ENCODE peak calls at places on chromosomes 16 and 17, in six cellular contexts. I is ascending aorta; P is SK-N-SH; Y is cardiac muscle cell; J is right cardiac atrium; B is CD8-positive, alpha-beta memory T cell. M is an unnamed sample.

GRCh38 chr16:66364117-66364958 is 2.2 kb upstream of the CDH5 start:
- DNase-seq in I (peak), P (no peak), Y (peak), J (peak), B (no peak), M (peak)

GRCh38 chr17:58918072-58918471 is 162.4 kb downstream of the PPM1E start:
- DNase-seq in I (no peak), P (no peak), Y (no peak), J (no peak), B (no peak), M (no peak)

GRCh38 chr16:54266363-54266955 is 20.1 kb downstream of the IRX3 start:
- DNase-seq in I (peak), P (no peak), Y (peak), J (no peak), B (no peak), M (no peak)

GRCh38 chr16:62478903-62479458 is 442.7 kb upstream of the CDH8 start:
- DNase-seq in I (no peak), P (no peak), Y (no peak), J (peak), B (no peak), M (no peak)

GRCh38 chr17:13222931-13223330 is 205.1 kb upstream of the ELAC2 start:
- DNase-seq in I (no peak), P (no peak), Y (no peak), J (no peak), B (no peak), M (no peak)

GRCh38 chr17:73168667-73169066 is 3.9 kb downstream of the SSTR2 start:
- DNase-seq in I (no peak), P (no peak), Y (no peak), J (no peak), B (no peak), M (no peak)

GRCh38 chr16:65377131-65377649 is 255.3 kb upstream of the CDH11 start:
- DNase-seq in I (no peak), P (no peak), Y (no peak), J (no peak), B (no peak), M (no peak)

GRCh38 chr17:2943971-2944370 is 119.4 kb downstream of the OR1D5 start:
- DNase-seq in I (no peak), P (no peak), Y (peak), J (no peak), B (no peak), M (no peak)

GRCh38 chr17:15301845-15302244 is 36.7 kb upstream of the PMP22 start:
- DNase-seq in I (no peak), P (no peak), Y (no peak), J (no peak), B (no peak), M (no peak)

GRCh38 chr16:26111900-26112299 is 420.1 kb downstream of the HS3ST4 start:
- DNase-seq in I (no peak), P (no peak), Y (no peak), J (no peak), B (no peak), M (peak)

GRCh38 chr17:2025220-2025621 is at the start of gene RTN4RL1:
- DNase-seq in I (peak), P (peak), Y (peak), J (peak), B (peak), M (peak)

GRCh38 chr16:26598061-26598460 is 468.7 kb upstream of the C16orf82 start:
- DNase-seq in I (no peak), P (no peak), Y (no peak), J (no peak), B (peak), M (no peak)

GRCh38 chr17:57943140-57943539 is 12.1 kb downstream of the CUEDC1 start:
- DNase-seq in I (no peak), P (no peak), Y (no peak), J (no peak), B (no peak), M (no peak)

GRCh38 chr17:74427048-74427762 is 4.7 kb upstream of the GPRC5C start:
- DNase-seq in I (no peak), P (no peak), Y (no peak), J (peak), B (no peak), M (no peak)

GRCh38 chr17:57980522-57980921 is 7.5 kb downstream of the VEZF1 start:
- DNase-seq in I (no peak), P (no peak), Y (no peak), J (no peak), B (no peak), M (no peak)

GRCh38 chr16:19929062-19929511 is 44.4 kb upstream of the GPRC5B start:
- DNase-seq in I (no peak), P (peak), Y (no peak), J (no peak), B (no peak), M (no peak)

GRCh38 chr16:68445458-68445857 is 2.9 kb downstream of the SMPD3 start:
- DNase-seq in I (no peak), P (peak), Y (peak), J (no peak), B (no peak), M (peak)

GRCh38 chr16:4385066-4385788 is 13.6 kb downstream of the VASN start:
- DNase-seq in I (peak), P (peak), Y (no peak), J (no peak), B (no peak), M (no peak)

GRCh38 chr17:35132816-35133550 is 9.1 kb downstream of the NLE1 start:
- DNase-seq in I (no peak), P (no peak), Y (no peak), J (no peak), B (no peak), M (no peak)

GRCh38 chr17:2068101-2068518 is 13.2 kb downstream of the HIC1 start:
- DNase-seq in I (no peak), P (no peak), Y (peak), J (peak), B (no peak), M (no peak)

GRCh38 chr16:1903845-1904820 is 14.1 kb downstream of the HS3ST6 start:
- DNase-seq in I (no peak), P (peak), Y (peak), J (no peak), B (no peak), M (peak)

GRCh38 chr17:78529871-78530670 is 47.1 kb downstream of the DNAH17 start:
- DNase-seq in I (no peak), P (peak), Y (no peak), J (peak), B (no peak), M (no peak)

GRCh38 chr17:51745993-51746392 is 412.5 kb downstream of the CA10 start:
- DNase-seq in I (no peak), P (peak), Y (no peak), J (no peak), B (no peak), M (no peak)

GRCh38 chr16:57191056-57191536 is 5.0 kb downstream of the RSPRY1 start:
- DNase-seq in I (no peak), P (no peak), Y (peak), J (no peak), B (no peak), M (no peak)
- H3K27ac ChIP-seq in I (no peak), P (no peak), Y (no peak), J (no peak), B (no peak), M (no peak)

GRCh38 chr17:79952915-79953314 is 82.8 kb downstream of the TBC1D16 start:
- DNase-seq in I (no peak), P (peak), Y (no peak), J (no peak), B (no peak), M (no peak)
- H3K27ac ChIP-seq in I (no peak), P (no peak), Y (no peak), J (no peak), B (no peak), M (no peak)

GRCh38 chr16:3149193-3149530 is 14.3 kb downstream of the ZNF213 start:
- DNase-seq in I (no peak), P (no peak), Y (no peak), J (peak), B (no peak), M (no peak)
- H3K27ac ChIP-seq in I (peak), P (no peak), Y (no peak), J (peak), B (peak), M (peak)

GRCh38 chr16:56998352-56998751 is 9.0 kb downstream of the NLRC5 start:
- DNase-seq in I (no peak), P (no peak), Y (no peak), J (no peak), B (no peak), M (no peak)

GRCh38 chr16:57000271-57001025 is 11.1 kb downstream of the NLRC5 start:
- DNase-seq in I (peak), P (no peak), Y (peak), J (peak), B (no peak), M (no peak)

GRCh38 chr16:57001026-57001669 is 11.8 kb downstream of the NLRC5 start:
- DNase-seq in I (no peak), P (no peak), Y (no peak), J (no peak), B (no peak), M (no peak)

GRCh38 chr16:56998861-56999260 is 9.5 kb downstream of the NLRC5 start:
- DNase-seq in I (no peak), P (no peak), Y (no peak), J (no peak), B (no peak), M (no peak)

DNA sequence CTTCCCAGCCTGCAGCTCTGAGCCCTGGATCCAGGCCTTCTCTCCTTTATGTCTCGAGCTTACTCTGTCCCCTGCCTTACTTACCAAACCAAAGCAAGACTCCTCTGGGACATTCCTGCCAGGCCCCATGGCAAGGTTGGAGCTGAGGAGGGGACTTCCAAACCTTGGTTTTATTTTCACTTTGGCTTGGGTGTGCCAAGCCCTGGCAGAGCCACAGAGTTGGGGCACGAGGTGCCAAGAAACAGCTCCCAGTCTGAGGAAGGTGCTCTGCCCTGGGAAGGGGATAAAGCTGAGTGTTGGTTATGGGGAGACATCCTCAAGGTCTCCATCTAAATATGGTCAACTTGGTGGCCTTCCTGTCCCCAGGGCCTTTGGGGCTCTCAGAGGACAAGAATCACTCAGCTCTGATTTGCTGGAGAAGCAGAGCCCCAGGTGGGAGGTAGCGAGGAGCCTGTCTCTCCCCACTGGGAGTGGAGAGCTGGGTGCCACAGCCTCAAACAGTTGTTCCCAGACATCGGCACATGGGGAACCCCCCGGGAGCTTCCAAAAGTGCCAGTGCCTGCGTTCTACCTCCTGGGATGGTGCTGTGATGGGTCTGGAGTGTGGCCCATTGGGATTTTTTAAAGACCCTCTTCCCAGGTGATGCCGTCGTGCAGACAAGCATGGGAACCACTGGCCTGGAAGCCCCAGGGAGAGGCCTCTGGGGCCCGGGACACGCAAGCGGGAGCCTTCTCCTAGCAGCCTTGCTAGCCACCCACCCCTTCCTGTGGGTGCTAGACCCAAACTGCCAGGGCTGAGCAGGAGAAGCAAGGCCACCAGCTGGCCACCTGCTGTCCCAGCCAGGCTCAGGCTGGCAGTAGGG is 10.3 kb downstream of the NLRC5 start:
- DNase-seq in I (no peak), P (no peak), Y (no peak), J (no peak), B (peak), M (no peak)
- H3K27ac ChIP-seq in I (peak), P (no peak), Y (no peak), J (peak), B (peak), M (no peak)

DNA sequence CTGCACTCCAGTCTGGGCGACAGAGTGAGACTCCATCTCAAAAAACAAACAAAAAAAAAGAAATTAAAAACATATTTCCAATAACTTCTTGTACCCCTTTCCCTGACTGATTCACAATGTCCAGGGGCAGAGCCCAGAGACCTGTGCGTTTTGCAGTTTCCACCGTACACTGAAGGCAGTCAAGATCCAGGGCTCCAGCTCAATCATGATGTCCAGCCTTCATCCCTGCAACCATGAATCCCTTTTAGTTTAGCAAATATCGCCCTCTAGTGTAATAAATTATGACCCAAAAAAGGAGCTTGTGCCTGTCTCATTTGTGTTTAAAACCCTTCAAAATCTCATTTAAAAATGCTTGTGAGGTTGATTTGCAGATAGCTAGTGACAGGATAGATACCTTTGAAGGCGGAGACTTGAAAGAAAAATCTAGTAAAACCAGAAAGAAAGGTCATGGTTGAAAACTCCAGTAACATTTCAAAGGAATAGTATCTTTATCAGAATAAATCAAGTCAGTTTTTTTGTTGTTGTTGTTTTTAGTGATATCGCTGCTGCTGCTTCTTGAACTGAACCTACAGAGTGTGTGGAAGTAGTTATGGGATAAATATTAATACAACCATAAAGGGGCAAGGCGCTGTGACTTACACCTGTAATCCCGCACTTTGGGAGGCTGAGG is 3.7 kb upstream of the ERN1 start:
- DNase-seq in I (no peak), P (peak), Y (peak), J (no peak), B (peak), M (peak)
- H3K27ac ChIP-seq in I (no peak), P (no peak), Y (no peak), J (no peak), B (no peak), M (no peak)

M was measured in testis.